ENCODE peak calls at places on chromosomes 4 and X, in six cellular contexts. S is mesenchymal stem cell, U is neuronal stem cell, Y is H9, K is IMR-90, W is H1. M is an unnamed sample.

GRCh38 chrX:147920161-147920666 is 8.5 kb downstream of the FMR1 start:
- DNase-seq in S (no peak), U (no peak), Y (no peak), K (no peak), W (no peak), M (peak)

GRCh38 chr4:186780291-186781031 is 56.8 kb upstream of the FAT1 start:
- DNase-seq in S (peak), U (no peak), Y (no peak), K (peak), W (no peak), M (no peak)

GRCh38 chr4:73599182-73599581 is 21.1 kb downstream of the RASSF6 start:
- DNase-seq in S (peak), U (no peak), Y (peak), K (peak), W (peak), M (peak)

GRCh38 chr4:80926891-80927290 is 103.6 kb upstream of the BMP3 start:
- DNase-seq in S (no peak), U (no peak), Y (no peak), K (no peak), W (no peak), M (peak)

GRCh38 chr4:1243451-1244080 is 5.4 kb downstream of the CTBP1 start:
- DNase-seq in S (no peak), U (no peak), Y (peak), K (no peak), W (peak), M (no peak)

GRCh38 chrX:104318330-104319009 is 63.7 kb upstream of the ESX1 start:
- DNase-seq in S (peak), U (no peak), Y (no peak), K (peak), W (no peak), M (peak)

GRCh38 chr4:4712800-4713528 is 146.5 kb upstream of the MSX1 start:
- DNase-seq in S (peak), U (no peak), Y (no peak), K (no peak), W (no peak), M (no peak)

GRCh38 chr4:55170462-55170861 is 45.1 kb upstream of the KDR start:
- DNase-seq in S (peak), U (no peak), Y (no peak), K (peak), W (no peak), M (no peak)

GRCh38 chr4:111879539-111879938 is 265.7 kb upstream of the FAM241A start:
- DNase-seq in S (no peak), U (no peak), Y (no peak), K (no peak), W (no peak), M (no peak)

GRCh38 chr4:156781852-156782251 is 189.7 kb downstream of the PDGFC start:
- DNase-seq in S (peak), U (no peak), Y (no peak), K (peak), W (no peak), M (no peak)

GRCh38 chrX:24993887-24994286 is 21.9 kb downstream of the ARX start:
- DNase-seq in S (no peak), U (no peak), Y (no peak), K (no peak), W (no peak), M (no peak)

GRCh38 chrX:97860206-97860605 is 976.5 kb downstream of the RPA4 start:
- DNase-seq in S (peak), U (peak), Y (no peak), K (peak), W (no peak), M (no peak)

GRCh38 chr4:128793859-128794667 is 15.4 kb upstream of the JADE1 start:
- DNase-seq in S (peak), U (no peak), Y (no peak), K (peak), W (no peak), M (peak)

GRCh38 chrX:47854474-47854873 is 17.8 kb downstream of the ZNF81 start:
- DNase-seq in S (peak), U (no peak), Y (peak), K (peak), W (peak), M (peak)

GRCh38 chrX:47864785-47865184 is 28.1 kb downstream of the ZNF81 start:
- DNase-seq in S (no peak), U (no peak), Y (no peak), K (no peak), W (no peak), M (no peak)

GRCh38 chrX:47862680-47863079 is 26.0 kb downstream of the ZNF81 start:
- DNase-seq in S (no peak), U (no peak), Y (no peak), K (no peak), W (no peak), M (no peak)

GRCh38 chrX:47863187-47863586 is 26.5 kb downstream of the ZNF81 start:
- DNase-seq in S (no peak), U (no peak), Y (no peak), K (no peak), W (no peak), M (no peak)

DNA sequence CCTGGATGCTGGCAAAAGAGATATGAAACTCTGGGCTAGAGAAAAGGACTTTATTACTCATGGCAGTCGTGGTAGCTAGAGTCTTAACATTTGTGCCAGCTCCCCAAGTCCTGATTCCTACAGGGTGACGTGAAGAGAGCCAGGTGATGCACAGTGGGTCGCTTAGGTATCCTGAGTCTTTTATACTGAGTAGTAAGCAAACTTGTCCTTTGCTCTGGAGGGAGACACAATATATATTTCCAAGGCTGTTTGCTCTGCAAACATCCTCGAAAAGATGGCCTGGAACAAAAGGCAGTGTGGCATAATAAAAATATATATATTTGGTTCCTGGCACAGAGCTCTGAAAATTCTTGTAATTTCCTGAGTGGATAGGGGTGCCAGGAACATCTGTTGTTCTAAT is 23.0 kb downstream of the ZNF81 start:
- DNase-seq in S (no peak), U (no peak), Y (no peak), K (no peak), W (no peak), M (no peak)
- H2BK5ac ChIP-seq in S (no peak), U (no peak), Y (no peak), K (no peak), W (no peak), M (no peak)

DNA sequence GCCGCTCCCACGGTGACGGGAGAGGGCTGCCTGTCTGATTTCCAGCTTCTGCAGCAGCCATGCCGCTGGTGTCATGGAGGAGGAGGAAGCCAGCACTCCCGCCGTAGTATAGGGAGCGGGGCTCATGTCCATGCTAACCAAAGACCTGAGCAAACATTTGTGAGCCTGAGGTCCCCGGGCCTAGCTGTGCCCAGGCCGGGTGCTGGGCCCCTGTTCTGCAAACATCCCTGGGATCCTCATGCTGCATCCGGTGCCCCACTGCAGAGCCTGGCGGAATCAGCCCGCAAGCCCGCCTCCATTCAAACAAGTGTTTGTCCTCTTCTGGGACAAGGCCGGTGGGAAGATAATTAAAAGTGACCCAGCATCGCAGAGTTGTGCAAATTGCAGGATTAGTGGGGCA is 106.3 kb downstream of the SORCS2 start:
- DNase-seq in S (no peak), U (no peak), Y (no peak), K (no peak), W (no peak), M (no peak)
- H3K4me2 ChIP-seq in S (no peak), U (no peak), Y (no peak), K (no peak), W (no peak), M (no peak)

GRCh38 chrX:31181377-31182038 is 109.7 kb upstream of the FTHL17 start:
- DNase-seq in S (peak), U (no peak), Y (no peak), K (no peak), W (no peak), M (no peak)

GRCh38 chrX:31185884-31186283 is 114.0 kb upstream of the FTHL17 start:
- DNase-seq in S (no peak), U (no peak), Y (no peak), K (no peak), W (no peak), M (no peak)

GRCh38 chrX:31190221-31190975 is 118.6 kb upstream of the FTHL17 start:
- DNase-seq in S (no peak), U (no peak), Y (no peak), K (no peak), W (no peak), M (no peak)

GRCh38 chrX:31186693-31187338 is 115.0 kb upstream of the FTHL17 start:
- DNase-seq in S (no peak), U (no peak), Y (no peak), K (no peak), W (no peak), M (no peak)
- H4K91ac ChIP-seq in S (no peak), U (no peak), Y (no peak), K (no peak), W (no peak), M (no peak)

DNA sequence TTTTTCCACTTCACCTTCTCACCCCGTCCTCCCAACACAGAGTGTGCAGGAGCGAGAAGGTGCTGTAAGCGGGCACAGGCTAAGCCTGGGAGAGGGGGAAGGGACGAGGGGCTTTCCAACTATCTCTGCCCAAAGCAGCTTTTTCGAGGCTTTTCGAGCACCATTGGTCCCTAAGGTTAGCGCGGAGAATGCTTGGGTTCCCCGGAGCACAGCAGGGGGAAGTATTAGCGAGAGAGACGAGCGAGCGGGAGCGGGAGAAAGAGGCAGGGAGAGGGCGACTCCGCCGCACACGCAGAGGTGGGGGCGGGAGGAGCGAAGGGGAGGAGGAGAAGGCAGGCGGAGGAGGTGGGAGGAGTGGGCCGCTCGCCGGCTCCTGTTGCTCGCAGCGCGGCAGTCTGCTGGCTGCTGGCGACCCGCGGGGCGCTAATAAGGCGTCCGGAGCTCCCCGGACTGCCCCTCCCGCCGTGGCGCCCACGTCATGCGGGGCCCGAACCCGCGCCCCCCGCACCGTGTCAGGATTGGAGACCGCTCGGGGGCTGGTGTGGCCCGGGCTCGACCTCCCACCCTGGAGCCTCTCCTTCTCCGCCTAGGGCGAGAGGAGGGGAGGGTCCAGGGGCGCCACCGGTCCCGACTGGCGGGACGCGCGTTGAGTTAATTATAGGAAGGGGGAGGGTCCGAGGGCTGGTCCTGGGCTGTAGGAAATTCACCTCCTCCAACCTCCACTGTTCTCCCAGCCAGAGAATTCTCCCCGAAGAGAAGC is at the start of gene ADAMTS3:
- DNase-seq in S (peak), U (peak), Y (peak), K (peak), W (peak), M (peak)
- H2BK5ac ChIP-seq in S (peak), U (peak), Y (no peak), K (no peak), W (peak), M (peak)

GRCh38 chrX:140503230-140503585 is 1.7 kb downstream of the SOX3 start:
- DNase-seq in S (no peak), U (no peak), Y (no peak), K (no peak), W (no peak), M (no peak)
- H3K4me2 ChIP-seq in S (no peak), U (peak), Y (peak), K (no peak), W (peak), M (peak)

DNA sequence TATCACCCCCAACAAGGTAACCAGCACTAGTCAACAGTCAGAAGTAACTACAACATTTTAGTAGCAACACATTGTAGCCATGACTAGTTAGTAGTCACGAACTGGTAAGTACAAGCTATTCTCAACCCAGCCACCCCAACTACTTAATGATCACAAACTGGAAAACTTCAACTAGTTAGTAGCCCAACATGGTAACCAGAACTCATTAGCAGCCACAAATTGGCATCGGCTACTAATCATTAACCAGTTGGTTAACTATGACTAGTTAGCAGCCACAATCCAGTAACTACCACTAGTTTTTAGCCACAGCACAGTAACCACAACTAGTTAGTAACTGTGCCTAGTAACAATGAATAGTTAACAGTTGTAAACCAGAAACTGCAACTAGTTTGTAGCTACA is 385.1 kb upstream of the CXorf51B start:
- DNase-seq in S (no peak), U (no peak), Y (no peak), K (no peak), W (no peak), M (no peak)
- H4K91ac ChIP-seq in S (no peak), U (no peak), Y (no peak), K (no peak), W (no peak), M (no peak)

GRCh38 chr4:141347738-141348524 is 127.2 kb downstream of the ZNF330 start:
- DNase-seq in S (peak), U (no peak), Y (no peak), K (peak), W (no peak), M (no peak)

GRCh38 chr4:141350122-141350904 is 129.6 kb downstream of the ZNF330 start:
- DNase-seq in S (peak), U (no peak), Y (no peak), K (peak), W (no peak), M (no peak)

GRCh38 chr4:141352775-141353544 is 132.3 kb downstream of the ZNF330 start:
- DNase-seq in S (peak), U (no peak), Y (no peak), K (peak), W (no peak), M (no peak)

GRCh38 chr4:141348589-141348988 is 127.9 kb downstream of the ZNF330 start:
- DNase-seq in S (no peak), U (no peak), Y (no peak), K (no peak), W (no peak), M (no peak)

DNA sequence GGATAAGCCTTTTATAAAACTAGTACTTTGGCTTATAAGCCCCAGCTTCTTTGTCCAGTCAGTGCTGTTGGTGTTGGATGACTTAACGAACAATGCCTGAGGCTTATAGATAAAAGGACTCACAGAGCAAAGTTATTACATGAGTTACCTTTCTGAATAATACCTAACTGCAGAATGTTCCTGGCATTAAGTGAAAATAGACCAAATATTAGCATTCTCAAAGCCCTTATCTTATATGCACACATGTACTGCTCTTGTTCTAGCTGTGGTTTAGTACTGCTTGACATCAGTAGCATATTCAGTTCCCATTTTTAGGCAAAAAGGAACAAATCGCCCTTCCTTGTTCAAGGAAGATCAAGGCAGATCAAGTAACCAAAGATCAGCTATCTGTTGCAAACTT is 131.6 kb downstream of the ZNF330 start:
- DNase-seq in S (no peak), U (no peak), Y (no peak), K (no peak), W (no peak), M (peak)
- H2BK5ac ChIP-seq in S (no peak), U (no peak), Y (no peak), K (peak), W (no peak), M (no peak)